ENCODE peak calls at places on chromosome 14, in nine cellular contexts. One of them, this sample, is unnamed.

GRCh38 chr14:73567951-73568885 is 795 bp upstream of the ACOT2 start:
- DNase-seq in stimulated activated CD4-positive, alpha-beta T cell treated with anti-CD3 and anti-CD28 coated beads, Interleukin-15, amount 100 ng/mL, for 48 hours: no peak
- DNase-seq in AG20443: peak
- DNase-seq in thyroid gland: no peak
- DNase-seq in NCI-H2081 treated with DMSO at 0.1 percent for 48 hours: no peak
- DNase-seq in IMR-90: peak
- DNase-seq in coronary artery: no peak
- DNase-seq in GM13977: no peak
- DNase-seq in activated CD4-positive, CD25-positive, alpha-beta regulatory T cell: no peak
- DNase-seq in this sample: no peak

GRCh38 chr14:91679273-91679672 is 52.6 kb downstream of the CATSPERB start:
- DNase-seq in stimulated activated CD4-positive, alpha-beta T cell treated with anti-CD3 and anti-CD28 coated beads, Interleukin-15, amount 100 ng/mL, for 48 hours: no peak
- DNase-seq in AG20443: no peak
- DNase-seq in thyroid gland: no peak
- DNase-seq in NCI-H2081 treated with DMSO at 0.1 percent for 48 hours: no peak
- DNase-seq in IMR-90: no peak
- DNase-seq in coronary artery: no peak
- DNase-seq in GM13977: no peak
- DNase-seq in activated CD4-positive, CD25-positive, alpha-beta regulatory T cell: no peak
- DNase-seq in this sample: no peak

GRCh38 chr14:104385189-104386135 is 194.1 kb upstream of the C14orf180 start:
- DNase-seq in stimulated activated CD4-positive, alpha-beta T cell treated with anti-CD3 and anti-CD28 coated beads, Interleukin-15, amount 100 ng/mL, for 48 hours: no peak
- DNase-seq in AG20443: no peak
- DNase-seq in thyroid gland: no peak
- DNase-seq in NCI-H2081 treated with DMSO at 0.1 percent for 48 hours: no peak
- DNase-seq in IMR-90: no peak
- DNase-seq in coronary artery: peak
- DNase-seq in GM13977: no peak
- DNase-seq in activated CD4-positive, CD25-positive, alpha-beta regulatory T cell: no peak
- DNase-seq in this sample: no peak

GRCh38 chr14:69652942-69653680 is 41.7 kb downstream of the SUSD6 start:
- DNase-seq in stimulated activated CD4-positive, alpha-beta T cell treated with anti-CD3 and anti-CD28 coated beads, Interleukin-15, amount 100 ng/mL, for 48 hours: no peak
- DNase-seq in AG20443: no peak
- DNase-seq in thyroid gland: no peak
- DNase-seq in NCI-H2081 treated with DMSO at 0.1 percent for 48 hours: no peak
- DNase-seq in IMR-90: peak
- DNase-seq in coronary artery: no peak
- DNase-seq in GM13977: no peak
- DNase-seq in activated CD4-positive, CD25-positive, alpha-beta regulatory T cell: no peak
- DNase-seq in this sample: no peak

GRCh38 chr14:71021347-71022014 is 114.2 kb downstream of the PCNX1 start:
- DNase-seq in stimulated activated CD4-positive, alpha-beta T cell treated with anti-CD3 and anti-CD28 coated beads, Interleukin-15, amount 100 ng/mL, for 48 hours: no peak
- DNase-seq in AG20443: peak
- DNase-seq in thyroid gland: no peak
- DNase-seq in NCI-H2081 treated with DMSO at 0.1 percent for 48 hours: no peak
- DNase-seq in IMR-90: peak
- DNase-seq in coronary artery: no peak
- DNase-seq in GM13977: no peak
- DNase-seq in activated CD4-positive, CD25-positive, alpha-beta regulatory T cell: no peak
- DNase-seq in this sample: no peak

GRCh38 chr14:73283592-73284379 is 46.5 kb downstream of the PAPLN start:
- DNase-seq in stimulated activated CD4-positive, alpha-beta T cell treated with anti-CD3 and anti-CD28 coated beads, Interleukin-15, amount 100 ng/mL, for 48 hours: no peak
- DNase-seq in AG20443: peak
- DNase-seq in thyroid gland: no peak
- DNase-seq in NCI-H2081 treated with DMSO at 0.1 percent for 48 hours: no peak
- DNase-seq in IMR-90: peak
- DNase-seq in coronary artery: no peak
- DNase-seq in GM13977: no peak
- DNase-seq in activated CD4-positive, CD25-positive, alpha-beta regulatory T cell: no peak
- DNase-seq in this sample: no peak

GRCh38 chr14:99040711-99041110 is 231.3 kb downstream of the BCL11B start:
- DNase-seq in stimulated activated CD4-positive, alpha-beta T cell treated with anti-CD3 and anti-CD28 coated beads, Interleukin-15, amount 100 ng/mL, for 48 hours: no peak
- DNase-seq in AG20443: no peak
- DNase-seq in thyroid gland: no peak
- DNase-seq in NCI-H2081 treated with DMSO at 0.1 percent for 48 hours: no peak
- DNase-seq in IMR-90: no peak
- DNase-seq in coronary artery: peak
- DNase-seq in GM13977: no peak
- DNase-seq in activated CD4-positive, CD25-positive, alpha-beta regulatory T cell: no peak
- DNase-seq in this sample: no peak

GRCh38 chr14:24982472-24983155 is 67.3 kb downstream of the STXBP6 start:
- DNase-seq in stimulated activated CD4-positive, alpha-beta T cell treated with anti-CD3 and anti-CD28 coated beads, Interleukin-15, amount 100 ng/mL, for 48 hours: no peak
- DNase-seq in AG20443: no peak
- DNase-seq in thyroid gland: no peak
- DNase-seq in NCI-H2081 treated with DMSO at 0.1 percent for 48 hours: no peak
- DNase-seq in IMR-90: peak
- DNase-seq in coronary artery: no peak
- DNase-seq in GM13977: no peak
- DNase-seq in activated CD4-positive, CD25-positive, alpha-beta regulatory T cell: no peak
- DNase-seq in this sample: peak

GRCh38 chr14:88554458-88555286 is at the start of gene PTPN21:
- DNase-seq in stimulated activated CD4-positive, alpha-beta T cell treated with anti-CD3 and anti-CD28 coated beads, Interleukin-15, amount 100 ng/mL, for 48 hours: no peak
- DNase-seq in AG20443: peak
- DNase-seq in thyroid gland: peak
- DNase-seq in NCI-H2081 treated with DMSO at 0.1 percent for 48 hours: no peak
- DNase-seq in IMR-90: peak
- DNase-seq in coronary artery: peak
- DNase-seq in GM13977: peak
- DNase-seq in activated CD4-positive, CD25-positive, alpha-beta regulatory T cell: no peak
- DNase-seq in this sample: no peak

This sample was measured in DMS153.